ENCODE peak calls at places on chromosomes 7 and 10, in five cellular contexts. One of them, this sample, is unnamed.

GRCh38 chr10:3260066-3260834 is 87.7 kb upstream of the PITRM1 start:
- DNase-seq in A549: no peak
- DNase-seq in cardiac muscle cell: no peak
- DNase-seq in AG10803: no peak
- DNase-seq in mammary epithelial cell: no peak
- DNase-seq in this sample: no peak

GRCh38 chr7:80379034-80379433 is 132.8 kb downstream of the GNAT3 start:
- DNase-seq in A549: no peak
- DNase-seq in cardiac muscle cell: no peak
- DNase-seq in AG10803: peak
- DNase-seq in mammary epithelial cell: peak
- DNase-seq in this sample: peak

GRCh38 chr10:71256661-71257030 is 44.3 kb downstream of the UNC5B start:
- DNase-seq in A549: no peak
- DNase-seq in cardiac muscle cell: no peak
- DNase-seq in AG10803: no peak
- DNase-seq in mammary epithelial cell: no peak
- DNase-seq in this sample: no peak

GRCh38 chr7:36129048-36129534 is 24.0 kb upstream of the EEPD1 start:
- DNase-seq in A549: peak
- DNase-seq in cardiac muscle cell: no peak
- DNase-seq in AG10803: peak
- DNase-seq in mammary epithelial cell: no peak
- DNase-seq in this sample: no peak

GRCh38 chr7:134625571-134625970 is 21.1 kb upstream of the BPGM start:
- DNase-seq in A549: no peak
- DNase-seq in cardiac muscle cell: no peak
- DNase-seq in AG10803: peak
- DNase-seq in mammary epithelial cell: peak
- DNase-seq in this sample: no peak

GRCh38 chr10:34862892-34863291 is 47.8 kb upstream of the PARD3 start:
- DNase-seq in A549: peak
- DNase-seq in cardiac muscle cell: no peak
- DNase-seq in AG10803: no peak
- DNase-seq in mammary epithelial cell: no peak
- DNase-seq in this sample: no peak

GRCh38 chr10:3226960-3227724 is 54.6 kb upstream of the PITRM1 start:
- DNase-seq in A549: peak
- DNase-seq in cardiac muscle cell: no peak
- DNase-seq in AG10803: peak
- DNase-seq in mammary epithelial cell: peak
- DNase-seq in this sample: peak

GRCh38 chr10:16545126-16545736 is 23.6 kb upstream of the C1QL3 start:
- DNase-seq in A549: peak
- DNase-seq in cardiac muscle cell: peak
- DNase-seq in AG10803: peak
- DNase-seq in mammary epithelial cell: peak
- DNase-seq in this sample: peak

GRCh38 chr7:66960192-66960591 is 35.2 kb downstream of the SBDS start:
- DNase-seq in A549: no peak
- DNase-seq in cardiac muscle cell: no peak
- DNase-seq in AG10803: no peak
- DNase-seq in mammary epithelial cell: no peak
- DNase-seq in this sample: no peak

GRCh38 chr7:41152179-41152678 is 550.7 kb downstream of the INHBA start:
- DNase-seq in A549: no peak
- DNase-seq in cardiac muscle cell: no peak
- DNase-seq in AG10803: no peak
- DNase-seq in mammary epithelial cell: no peak
- DNase-seq in this sample: no peak

GRCh38 chr7:141930211-141930610 is 14.0 kb downstream of the OR9A4 start:
- DNase-seq in A549: no peak
- DNase-seq in cardiac muscle cell: no peak
- DNase-seq in AG10803: no peak
- DNase-seq in mammary epithelial cell: no peak
- DNase-seq in this sample: no peak

GRCh38 chr7:144786522-144786921 is 49.3 kb downstream of the TPK1 start:
- DNase-seq in A549: no peak
- DNase-seq in cardiac muscle cell: peak
- DNase-seq in AG10803: no peak
- DNase-seq in mammary epithelial cell: no peak
- DNase-seq in this sample: no peak

GRCh38 chr7:9557853-9558252 is 1124.4 kb downstream of the NXPH1 start:
- DNase-seq in A549: no peak
- DNase-seq in cardiac muscle cell: no peak
- DNase-seq in AG10803: no peak
- DNase-seq in mammary epithelial cell: no peak
- DNase-seq in this sample: no peak

GRCh38 chr10:70849582-70850016 is 33.9 kb downstream of the SGPL1 start:
- DNase-seq in A549: peak
- DNase-seq in cardiac muscle cell: no peak
- DNase-seq in AG10803: peak
- DNase-seq in mammary epithelial cell: peak
- DNase-seq in this sample: peak

GRCh38 chr10:121368347-121369025 is 229.8 kb downstream of the FGFR2 start:
- DNase-seq in A549: no peak
- DNase-seq in cardiac muscle cell: no peak
- DNase-seq in AG10803: no peak
- DNase-seq in mammary epithelial cell: no peak
- DNase-seq in this sample: no peak

GRCh38 chr7:99141756-99142726 is 1.9 kb downstream of the SMURF1 start:
- DNase-seq in A549: peak
- DNase-seq in cardiac muscle cell: peak
- DNase-seq in AG10803: peak
- DNase-seq in mammary epithelial cell: peak
- DNase-seq in this sample: peak

GRCh38 chr7:102983602-102984001 is 70.8 kb downstream of the LRRC17 start:
- DNase-seq in A549: no peak
- DNase-seq in cardiac muscle cell: no peak
- DNase-seq in AG10803: no peak
- DNase-seq in mammary epithelial cell: no peak
- DNase-seq in this sample: no peak

GRCh38 chr7:45007571-45008328 is 7.7 kb downstream of the CCM2 start:
- DNase-seq in A549: no peak
- DNase-seq in cardiac muscle cell: no peak
- DNase-seq in AG10803: no peak
- DNase-seq in mammary epithelial cell: no peak
- DNase-seq in this sample: no peak

GRCh38 chr7:12620371-12620770 is 49.9 kb downstream of the SCIN start:
- DNase-seq in A549: no peak
- DNase-seq in cardiac muscle cell: no peak
- DNase-seq in AG10803: no peak
- DNase-seq in mammary epithelial cell: no peak
- DNase-seq in this sample: no peak

GRCh38 chr10:72069751-72070501 is 18.4 kb downstream of the SPOCK2 start:
- DNase-seq in A549: no peak
- DNase-seq in cardiac muscle cell: no peak
- DNase-seq in AG10803: no peak
- DNase-seq in mammary epithelial cell: no peak
- DNase-seq in this sample: no peak

GRCh38 chr7:121259826-121260225 is 69.0 kb upstream of the WNT16 start:
- DNase-seq in A549: no peak
- DNase-seq in cardiac muscle cell: no peak
- DNase-seq in AG10803: no peak
- DNase-seq in mammary epithelial cell: no peak
- DNase-seq in this sample: no peak

GRCh38 chr10:22321831-22322662 is 1.1 kb downstream of the BMI1 start:
- DNase-seq in A549: peak
- DNase-seq in cardiac muscle cell: peak
- DNase-seq in AG10803: no peak
- DNase-seq in mammary epithelial cell: peak
- DNase-seq in this sample: no peak

GRCh38 chr10:102644646-102645387 is 538 bp downstream of the TRIM8 start:
- DNase-seq in A549: peak
- DNase-seq in cardiac muscle cell: peak
- DNase-seq in AG10803: peak
- DNase-seq in mammary epithelial cell: peak
- DNase-seq in this sample: no peak

GRCh38 chr7:124322561-124322960 is 289.7 kb upstream of the TMEM229A start:
- DNase-seq in A549: no peak
- DNase-seq in cardiac muscle cell: no peak
- DNase-seq in AG10803: no peak
- DNase-seq in mammary epithelial cell: peak
- DNase-seq in this sample: no peak

GRCh38 chr10:3954615-3955014 is 169.6 kb upstream of the KLF6 start:
- DNase-seq in A549: no peak
- DNase-seq in cardiac muscle cell: no peak
- DNase-seq in AG10803: no peak
- DNase-seq in mammary epithelial cell: no peak
- DNase-seq in this sample: no peak

GRCh38 chr7:95669513-95669912 is 73.2 kb upstream of the PDK4 start:
- DNase-seq in A549: no peak
- DNase-seq in cardiac muscle cell: no peak
- DNase-seq in AG10803: no peak
- DNase-seq in mammary epithelial cell: no peak
- DNase-seq in this sample: no peak

GRCh38 chr7:44145969-44146897 is 5.1 kb upstream of the MYL7 start:
- DNase-seq in A549: peak
- DNase-seq in cardiac muscle cell: peak
- DNase-seq in AG10803: peak
- DNase-seq in mammary epithelial cell: no peak
- DNase-seq in this sample: no peak

GRCh38 chr7:151339651-151340377 is 1.8 kb upstream of the NUB1 start:
- DNase-seq in A549: no peak
- DNase-seq in cardiac muscle cell: no peak
- DNase-seq in AG10803: no peak
- DNase-seq in mammary epithelial cell: no peak
- DNase-seq in this sample: no peak

GRCh38 chr7:5574770-5575269 is 151.2 kb upstream of the TNRC18 start:
- DNase-seq in A549: no peak
- DNase-seq in cardiac muscle cell: peak
- DNase-seq in AG10803: no peak
- DNase-seq in mammary epithelial cell: no peak
- DNase-seq in this sample: no peak

GRCh38 chr7:152924238-152924637 is 164.7 kb downstream of the ACTR3B start:
- DNase-seq in A549: no peak
- DNase-seq in cardiac muscle cell: no peak
- DNase-seq in AG10803: no peak
- DNase-seq in mammary epithelial cell: no peak
- DNase-seq in this sample: no peak

GRCh38 chr7:128210036-128210347 is 31.1 kb upstream of the LEP start:
- DNase-seq in A549: no peak
- DNase-seq in cardiac muscle cell: no peak
- DNase-seq in AG10803: no peak
- DNase-seq in mammary epithelial cell: no peak
- DNase-seq in this sample: no peak
- TF ChIP-seq CTCF in A549: no peak
- TF ChIP-seq CTCF in cardiac muscle cell: no peak
- TF ChIP-seq CTCF in AG10803: no peak
- TF ChIP-seq CTCF in mammary epithelial cell: no peak
- TF ChIP-seq CTCF in this sample: no peak

DNA sequence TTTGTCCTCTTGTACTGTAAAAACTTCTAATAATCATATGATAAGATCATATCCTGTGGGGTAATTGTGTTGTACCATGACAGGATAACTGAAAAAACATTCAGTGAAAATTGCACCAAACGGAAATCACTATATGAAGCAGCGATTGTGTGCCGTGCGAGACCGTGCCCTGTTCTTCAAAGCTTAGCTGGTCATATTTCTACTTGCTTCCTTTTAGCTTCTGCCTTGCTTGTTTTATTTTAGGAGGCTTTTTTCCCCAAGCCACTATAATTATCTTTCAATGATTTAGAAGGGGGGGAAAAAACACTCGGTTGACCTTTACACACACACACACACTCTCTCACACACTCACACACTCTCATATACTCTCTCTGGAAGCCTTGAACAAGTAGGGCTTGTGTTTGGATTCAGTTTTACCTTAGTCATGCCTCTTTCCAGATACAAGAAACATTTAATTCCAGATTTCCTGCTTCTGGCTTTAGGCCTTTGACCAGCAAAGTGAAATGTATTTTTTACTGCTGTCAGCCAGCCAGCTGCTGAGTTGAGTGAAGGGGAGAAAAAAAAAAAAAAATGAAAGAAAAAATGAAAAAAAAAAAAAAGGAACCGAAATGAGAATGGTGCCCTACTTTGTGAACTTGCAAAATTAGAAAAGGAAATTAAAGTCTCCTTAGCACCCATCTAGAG is 181.4 kb downstream of the ARID5B start:
- DNase-seq in A549: peak
- DNase-seq in cardiac muscle cell: peak
- DNase-seq in AG10803: peak
- DNase-seq in mammary epithelial cell: peak
- DNase-seq in this sample: no peak
- H3K4me3 ChIP-seq in A549: no peak
- H3K4me3 ChIP-seq in cardiac muscle cell: no peak
- H3K4me3 ChIP-seq in AG10803: no peak
- H3K4me3 ChIP-seq in mammary epithelial cell: peak
- H3K4me3 ChIP-seq in this sample: no peak

DNA sequence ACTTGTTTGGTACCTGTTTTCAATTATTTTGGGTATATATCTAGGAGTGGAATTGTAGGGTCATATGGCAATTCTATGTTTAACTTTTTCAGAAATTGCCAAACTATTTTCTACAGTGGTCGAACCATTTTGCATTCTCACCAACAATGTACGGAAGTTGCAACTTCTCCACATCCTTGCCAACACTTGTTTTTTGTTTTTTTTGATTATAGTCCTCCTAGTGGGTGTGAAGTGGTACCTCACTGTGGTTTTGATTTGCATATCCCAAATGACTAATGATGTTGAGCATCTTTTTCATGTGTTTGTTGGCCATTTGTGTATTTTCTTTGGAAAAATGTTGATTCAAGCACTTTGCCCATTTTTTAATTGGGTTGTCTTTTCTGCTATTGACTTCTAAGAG is 122.1 kb downstream of the RPS24 start:
- DNase-seq in A549: no peak
- DNase-seq in cardiac muscle cell: no peak
- DNase-seq in AG10803: no peak
- DNase-seq in mammary epithelial cell: no peak
- DNase-seq in this sample: no peak
- TF ChIP-seq CTCF in A549: no peak
- TF ChIP-seq CTCF in cardiac muscle cell: no peak
- TF ChIP-seq CTCF in AG10803: no peak
- TF ChIP-seq CTCF in mammary epithelial cell: no peak
- TF ChIP-seq CTCF in this sample: no peak

DNA sequence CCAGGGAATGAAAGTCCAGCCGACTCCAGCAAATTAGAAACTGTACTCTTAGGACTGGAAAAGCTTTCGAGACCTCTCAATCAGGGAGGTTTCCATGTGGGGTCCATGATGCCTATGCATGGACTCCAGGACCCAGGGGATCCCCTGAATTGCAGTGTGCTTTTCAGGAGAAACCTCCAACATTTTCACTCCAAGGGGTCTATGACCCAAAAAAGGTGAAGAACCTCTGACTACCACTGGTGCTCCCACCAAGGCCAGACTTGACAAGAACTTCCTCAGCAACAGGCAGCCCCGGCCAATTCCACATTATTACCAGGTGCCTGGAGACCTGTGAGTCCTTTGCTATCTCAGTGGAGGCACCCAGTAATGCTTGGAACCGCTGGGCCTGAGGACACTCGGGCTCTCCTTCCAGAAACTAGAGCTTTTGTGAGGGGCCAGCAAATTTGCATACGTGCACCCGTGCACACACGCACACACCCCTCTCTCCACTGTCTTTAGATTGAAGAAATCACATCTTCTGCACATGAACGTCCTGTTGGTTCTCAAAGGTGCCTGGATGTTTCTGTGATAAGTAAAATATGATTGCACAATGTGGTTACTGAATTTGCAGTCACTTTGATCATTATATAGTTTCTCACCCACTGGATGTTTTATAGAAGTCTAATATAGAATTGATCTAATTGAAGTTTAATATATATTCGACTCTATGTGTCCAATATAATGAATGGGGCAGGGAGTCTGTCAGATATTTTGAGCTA is 54.7 kb downstream of the SYPL1 start:
- DNase-seq in A549: no peak
- DNase-seq in cardiac muscle cell: no peak
- DNase-seq in AG10803: no peak
- DNase-seq in mammary epithelial cell: no peak
- DNase-seq in this sample: no peak
- H3K4me3 ChIP-seq in A549: no peak
- H3K4me3 ChIP-seq in cardiac muscle cell: no peak
- H3K4me3 ChIP-seq in AG10803: no peak
- H3K4me3 ChIP-seq in mammary epithelial cell: no peak
- H3K4me3 ChIP-seq in this sample: no peak

This sample was measured in AG09309.